ENCODE peak calls at places on chromosomes 7 and 10, in seven cellular contexts. M is GM06990, A is tibial nerve, V is NCI-H2081, H is EH, J is sciatic nerve, F is neuronal stem cell. U is an unnamed sample.

GRCh38 chr10:100881552-100882250 is 31.1 kb upstream of the SLF2 start:
- DNase-seq in M (no peak), A (no peak), V (no peak), H (peak; percentile 41), J (no peak), F (no peak), U (no peak)

GRCh38 chr10:125936331-125936730 is 40.0 kb downstream of the FANK1 start:
- DNase-seq in M (no peak), A (no peak), V (no peak), H (no peak), J (no peak), F (no peak), U (no peak)

GRCh38 chr7:128839751-128840177 is 9.6 kb downstream of the FLNC start:
- DNase-seq in M (no peak), A (no peak), V (no peak), H (no peak), J (no peak), F (no peak), U (no peak)

GRCh38 chr10:26199841-26200240 is 16.7 kb upstream of the GAD2 start:
- DNase-seq in M (no peak), A (no peak), V (peak; percentile 63), H (no peak), J (no peak), F (no peak), U (no peak)

GRCh38 chr7:121328508-121329459 is at the start of gene WNT16:
- DNase-seq in M (no peak), A (no peak), V (no peak), H (peak; percentile 40), J (no peak), F (peak; percentile 31), U (peak; percentile 24)

GRCh38 chr10:26857991-26858706 is 2.6 kb downstream of the ABI1 start:
- DNase-seq in M (peak; percentile 46), A (no peak), V (no peak), H (peak; percentile 58), J (no peak), F (no peak), U (peak; percentile 35)

GRCh38 chr10:123262456-123262855 is 108.3 kb downstream of the BUB3 start:
- DNase-seq in M (no peak), A (no peak), V (no peak), H (no peak), J (no peak), F (no peak), U (no peak)

GRCh38 chr7:36281945-36282727 is 107.5 kb upstream of the ANLN start:
- DNase-seq in M (no peak), A (no peak), V (no peak), H (no peak), J (no peak), F (no peak), U (no peak)

GRCh38 chr7:19560111-19560883 is 148.5 kb downstream of the POLR1F start:
- DNase-seq in M (no peak), A (no peak), V (no peak), H (peak; percentile 20), J (no peak), F (no peak), U (no peak)

GRCh38 chr7:28608766-28609165 is 196.4 kb downstream of the CREB5 start:
- DNase-seq in M (no peak), A (no peak), V (no peak), H (no peak), J (no peak), F (no peak), U (no peak)

GRCh38 chr7:20793686-20794394 is 7.2 kb upstream of the SP8 start:
- DNase-seq in M (no peak), A (no peak), V (peak; percentile 81), H (no peak), J (no peak), F (no peak), U (no peak)

GRCh38 chr7:90726120-90726519 is 130.0 kb downstream of the CDK14 start:
- DNase-seq in M (no peak), A (no peak), V (no peak), H (peak; percentile 38), J (no peak), F (no peak), U (no peak)

GRCh38 chr7:87474533-87475358 is 734 bp downstream of the ABCB4 start:
- DNase-seq in M (peak; percentile 77), A (no peak), V (no peak), H (peak; percentile 82), J (no peak), F (no peak), U (peak; percentile 65)

GRCh38 chr7:29099896-29100847 is 46.2 kb downstream of the CPVL start:
- DNase-seq in M (no peak), A (no peak), V (no peak), H (no peak), J (no peak), F (no peak), U (no peak)